ENCODE peak calls at places on chromosomes 6 and 20, in five cellular contexts. R is HFF-Myc, E is endodermal cell, K is tibial artery, Y is cardiac fibroblast. G is an unnamed sample.

GRCh38 chr20:18740726-18741125 is 72.9 kb upstream of the SCP2D1 start:
- DNase-seq in R (no peak), E (no peak), K (no peak), Y (no peak), G (no peak)

GRCh38 chr20:3652217-3652616 is 11.0 kb downstream of the GFRA4 start:
- DNase-seq in R (no peak), E (no peak), K (no peak), Y (no peak), G (no peak)

GRCh38 chr20:437787-438486 is 24.4 kb downstream of the TBC1D20 start:
- DNase-seq in R (no peak), E (no peak), K (no peak), Y (no peak), G (no peak)

GRCh38 chr6:24574809-24575208 is 71.2 kb downstream of the KIAA0319 start:
- DNase-seq in R (no peak), E (no peak), K (no peak), Y (no peak), G (no peak)

GRCh38 chr20:32535953-32536823 is 48.9 kb downstream of the NOL4L start:
- DNase-seq in R (no peak), E (peak), K (no peak), Y (no peak), G (no peak)

GRCh38 chr6:44387346-44388134 is at the start of gene CDC5L:
- DNase-seq in R (peak), E (peak), K (peak), Y (peak), G (peak)

GRCh38 chr20:46099491-46100287 is 9.9 kb upstream of the NCOA5 start:
- DNase-seq in R (no peak), E (peak), K (no peak), Y (no peak), G (no peak)

GRCh38 chr20:1815502-1816085 is 79.6 kb upstream of the SIRPA start:
- DNase-seq in R (no peak), E (no peak), K (peak), Y (no peak), G (no peak)

GRCh38 chr6:138310294-138310693 is 67.4 kb upstream of the SMIM28 start:
- DNase-seq in R (no peak), E (no peak), K (no peak), Y (peak), G (peak)

GRCh38 chr6:21099338-21100314 is 493.9 kb upstream of the SOX4 start:
- DNase-seq in R (no peak), E (no peak), K (no peak), Y (no peak), G (no peak)

GRCh38 chr6:95978230-95978629 is 37.5 kb upstream of the FUT9 start:
- DNase-seq in R (no peak), E (no peak), K (no peak), Y (no peak), G (no peak)

GRCh38 chr6:161663682-161664081 is 389.8 kb upstream of the AGPAT4 start:
- DNase-seq in R (no peak), E (no peak), K (no peak), Y (no peak), G (no peak)

GRCh38 chr6:136737343-136738177 is 54.7 kb downstream of the MAP3K5 start:
- DNase-seq in R (no peak), E (peak), K (peak), Y (peak), G (peak)

GRCh38 chr6:71268710-71269437 is 19.7 kb upstream of the OGFRL1 start:
- DNase-seq in R (no peak), E (no peak), K (no peak), Y (no peak), G (no peak)

GRCh38 chr6:106117579-106117978 is 31.4 kb downstream of the PRDM1 start:
- DNase-seq in R (no peak), E (no peak), K (no peak), Y (no peak), G (no peak)

GRCh38 chr6:34248198-34248726 is 544 bp downstream of the SMIM29 start:
- DNase-seq in R (no peak), E (peak), K (peak), Y (no peak), G (no peak)

GRCh38 chr6:18039481-18039880 is 52.0 kb upstream of the KIF13A start:
- DNase-seq in R (no peak), E (no peak), K (no peak), Y (no peak), G (no peak)

GRCh38 chr6:106089981-106090380 is 3.8 kb downstream of the PRDM1 start:
- DNase-seq in R (no peak), E (no peak), K (no peak), Y (peak), G (peak)

GRCh38 chr6:148980234-148980633 is 233.4 kb downstream of the UST start:
- DNase-seq in R (no peak), E (no peak), K (no peak), Y (peak), G (no peak)

GRCh38 chr20:45993197-45993951 is 15.3 kb upstream of the MMP9 start:
- DNase-seq in R (no peak), E (peak), K (no peak), Y (no peak), G (no peak)

GRCh38 chr6:72930733-72931132 is 294.6 kb downstream of the KHDC1L start:
- DNase-seq in R (no peak), E (no peak), K (no peak), Y (no peak), G (no peak)

GRCh38 chr20:47992021-47992467 is 206.8 kb upstream of the SULF2 start:
- DNase-seq in R (no peak), E (peak), K (no peak), Y (no peak), G (no peak)

GRCh38 chr6:134317471-134318131 is at the start of gene SGK1:
- DNase-seq in R (no peak), E (peak), K (no peak), Y (peak), G (peak)

GRCh38 chr6:26475823-26476729 is 18.3 kb downstream of the BTN2A1 start:
- DNase-seq in R (no peak), E (peak), K (no peak), Y (no peak), G (no peak)

GRCh38 chr6:21708181-21708580 is 114.6 kb downstream of the SOX4 start:
- DNase-seq in R (no peak), E (no peak), K (no peak), Y (no peak), G (no peak)

GRCh38 chr6:82924799-82925535 is 140.7 kb downstream of the UBE3D start:
- DNase-seq in R (no peak), E (no peak), K (no peak), Y (peak), G (no peak)

GRCh38 chr6:133099573-133099972 is 141.6 kb upstream of the EYA4 start:
- DNase-seq in R (peak), E (no peak), K (no peak), Y (peak), G (peak)

GRCh38 chr20:32356935-32357868 is 929 bp upstream of the ASXL1 start:
- DNase-seq in R (no peak), E (no peak), K (peak), Y (peak), G (peak)

GRCh38 chr20:3797592-3798404 is 1.7 kb downstream of the CDC25B start:
- DNase-seq in R (no peak), E (no peak), K (no peak), Y (no peak), G (no peak)

GRCh38 chr6:89667872-89668556 is 29.5 kb upstream of the LYRM2 start:
- DNase-seq in R (no peak), E (no peak), K (no peak), Y (peak), G (peak)

GRCh38 chr20:57737349-57737748 is 27.5 kb upstream of the PMEPA1 start:
- DNase-seq in R (no peak), E (no peak), K (no peak), Y (no peak), G (no peak)

GRCh38 chr20:61253640-61254511 is 1.8 kb downstream of the CDH4 start:
- DNase-seq in R (no peak), E (peak), K (no peak), Y (no peak), G (peak)

GRCh38 chr6:32198345-32198696 is 5.9 kb upstream of the GPSM3 start:
- DNase-seq in R (no peak), E (no peak), K (peak), Y (no peak), G (no peak)

GRCh38 chr20:43507150-43508080 is at the start of gene L3MBTL1:
- DNase-seq in R (no peak), E (peak), K (no peak), Y (peak), G (peak)

GRCh38 chr6:163014736-163015135 is 287.0 kb downstream of the PACRG start:
- DNase-seq in R (no peak), E (no peak), K (no peak), Y (no peak), G (no peak)

GRCh38 chr6:56640374-56640773 is 2.3 kb downstream of the DST start:
- DNase-seq in R (no peak), E (no peak), K (no peak), Y (no peak), G (no peak)

GRCh38 chr6:56643379-56644089 is 845 bp upstream of the DST start:
- DNase-seq in R (no peak), E (no peak), K (no peak), Y (no peak), G (no peak)

GRCh38 chr6:56638760-56639159 is 3.9 kb downstream of the DST start:
- DNase-seq in R (no peak), E (no peak), K (no peak), Y (no peak), G (no peak)

GRCh38 chr6:56642366-56643261 is at the start of gene DST:
- DNase-seq in R (peak), E (no peak), K (no peak), Y (peak), G (peak)

DNA sequence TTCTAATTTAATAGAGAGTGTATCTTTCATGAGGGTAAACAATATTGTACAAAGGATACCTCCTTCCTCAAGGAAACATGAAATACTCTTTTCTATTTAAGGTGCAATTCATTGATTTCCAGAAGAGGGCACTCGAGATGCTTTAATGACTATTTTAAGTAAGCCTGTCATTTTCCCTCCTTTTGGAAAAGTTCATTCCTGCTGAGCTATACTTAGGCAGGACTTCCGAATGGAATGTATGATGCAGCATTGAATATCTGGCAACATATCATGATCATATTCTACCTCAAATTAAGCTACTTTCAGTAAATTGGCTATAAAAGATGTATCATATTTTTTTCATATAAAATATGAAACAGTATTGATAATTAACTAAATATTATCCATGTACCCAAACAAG is 5.0 kb downstream of the DST start:
- DNase-seq in R (peak), E (no peak), K (no peak), Y (peak), G (peak)
- TF ChIP-seq CTCF in R (peak), E (peak), K (peak), Y (peak), G (peak)

GRCh38 chr20:64045346-64046011 is 4.0 kb downstream of the SOX18 start:
- DNase-seq in R (no peak), E (peak), K (no peak), Y (no peak), G (no peak)

GRCh38 chr20:64048402-64049044 is 916 bp downstream of the SOX18 start:
- DNase-seq in R (no peak), E (peak), K (no peak), Y (no peak), G (no peak)

GRCh38 chr20:64047968-64048401 is 1.5 kb downstream of the SOX18 start:
- DNase-seq in R (no peak), E (no peak), K (no peak), Y (no peak), G (no peak)

GRCh38 chr20:64049060-64049886 is at the start of gene SOX18:
- DNase-seq in R (no peak), E (peak), K (no peak), Y (peak), G (no peak)

DNA sequence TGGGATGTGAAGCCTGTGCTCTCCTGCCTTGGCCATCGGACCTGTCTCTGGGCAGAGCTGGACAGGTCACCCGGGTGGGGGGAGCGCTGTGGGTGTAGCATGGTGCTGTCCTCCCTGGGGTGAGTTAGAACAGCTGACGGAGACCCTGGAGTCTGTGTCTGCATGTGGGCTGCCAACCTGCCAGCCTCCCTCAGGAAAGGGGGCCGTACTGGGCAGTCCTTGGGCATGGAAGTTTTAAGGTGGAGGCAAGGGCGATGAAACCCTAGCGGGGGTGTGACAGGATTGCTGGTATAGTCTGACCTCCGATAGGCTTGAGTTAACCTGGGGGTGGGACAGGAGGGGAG is 2.4 kb downstream of the SOX18 start:
- DNase-seq in R (no peak), E (no peak), K (no peak), Y (no peak), G (no peak)
- H3K4me3 ChIP-seq in R (no peak), E (no peak), K (peak), Y (no peak), G (no peak)

DNA sequence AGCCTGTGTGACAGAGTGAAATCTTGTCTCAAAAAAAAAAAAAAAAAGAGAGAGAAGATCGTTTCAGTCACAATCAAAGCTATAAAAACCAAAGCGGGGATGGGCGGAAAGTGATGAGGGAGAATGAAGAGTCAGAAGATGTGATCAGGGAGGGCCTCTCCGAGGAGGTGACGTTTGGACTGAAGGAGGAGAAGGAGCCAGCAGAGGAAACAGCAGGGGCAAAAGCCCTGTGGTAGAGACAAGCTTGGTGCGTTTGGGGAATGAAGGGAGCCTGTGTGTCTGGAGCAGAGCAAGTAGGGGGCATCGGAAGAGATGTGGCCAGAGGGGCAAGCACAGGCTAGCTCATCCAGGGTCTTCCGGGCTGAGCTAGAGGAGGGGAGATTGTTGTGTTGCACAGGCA is 14.5 kb upstream of the LBP start:
- DNase-seq in R (no peak), E (no peak), K (no peak), Y (no peak), G (no peak)
- TF ChIP-seq CTCF in R (no peak), E (no peak), K (no peak), Y (no peak), G (no peak)

GRCh38 chr20:51587145-51587544 is 44.6 kb upstream of the NFATC2 start:
- DNase-seq in R (no peak), E (no peak), K (no peak), Y (no peak), G (no peak)
- H3K4me3 ChIP-seq in R (no peak), E (no peak), K (no peak), Y (no peak), G (no peak)

DNA sequence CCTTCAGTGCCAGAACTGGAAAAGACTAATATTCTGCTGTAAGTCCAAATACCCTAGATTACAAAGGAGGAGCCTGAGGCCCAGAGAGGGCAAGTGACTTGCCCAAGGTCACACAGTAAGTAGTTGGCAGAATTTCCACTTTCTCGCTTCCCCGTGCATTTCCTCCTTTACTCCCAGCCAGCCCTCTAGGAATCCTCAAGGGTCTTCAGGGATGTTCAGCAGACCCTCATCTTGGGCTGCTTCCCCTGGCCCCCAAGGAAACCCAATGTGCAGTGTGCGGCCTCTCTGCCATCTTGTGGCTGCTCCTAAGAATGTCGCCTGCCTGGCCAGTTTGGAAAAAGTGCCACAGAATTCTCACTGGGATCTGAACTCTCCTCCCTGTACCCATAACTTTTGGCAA is 217.7 kb upstream of the LRFN2 start:
- DNase-seq in R (no peak), E (no peak), K (no peak), Y (no peak), G (no peak)
- TF ChIP-seq CTCF in R (peak), E (peak), K (no peak), Y (no peak), G (peak)

GRCh38 chr6:30076333-30076732 is 764 bp upstream of the RNF39 start:
- DNase-seq in R (no peak), E (no peak), K (no peak), Y (no peak), G (no peak)

GRCh38 chr6:30074331-30075093 is 1.1 kb downstream of the RNF39 start:
- DNase-seq in R (no peak), E (peak), K (no peak), Y (no peak), G (no peak)

GRCh38 chr6:30073489-30074240 is 1.9 kb downstream of the RNF39 start:
- DNase-seq in R (no peak), E (no peak), K (no peak), Y (no peak), G (no peak)

GRCh38 chr6:30075987-30076311 is 380 bp upstream of the RNF39 start:
- DNase-seq in R (no peak), E (no peak), K (no peak), Y (no peak), G (no peak)

GRCh38 chr6:30075094-30075986 is at the start of gene RNF39:
- DNase-seq in R (no peak), E (peak), K (no peak), Y (no peak), G (no peak)
- H3K4me3 ChIP-seq in R (peak), E (peak), K (no peak), Y (no peak), G (no peak)

DNA sequence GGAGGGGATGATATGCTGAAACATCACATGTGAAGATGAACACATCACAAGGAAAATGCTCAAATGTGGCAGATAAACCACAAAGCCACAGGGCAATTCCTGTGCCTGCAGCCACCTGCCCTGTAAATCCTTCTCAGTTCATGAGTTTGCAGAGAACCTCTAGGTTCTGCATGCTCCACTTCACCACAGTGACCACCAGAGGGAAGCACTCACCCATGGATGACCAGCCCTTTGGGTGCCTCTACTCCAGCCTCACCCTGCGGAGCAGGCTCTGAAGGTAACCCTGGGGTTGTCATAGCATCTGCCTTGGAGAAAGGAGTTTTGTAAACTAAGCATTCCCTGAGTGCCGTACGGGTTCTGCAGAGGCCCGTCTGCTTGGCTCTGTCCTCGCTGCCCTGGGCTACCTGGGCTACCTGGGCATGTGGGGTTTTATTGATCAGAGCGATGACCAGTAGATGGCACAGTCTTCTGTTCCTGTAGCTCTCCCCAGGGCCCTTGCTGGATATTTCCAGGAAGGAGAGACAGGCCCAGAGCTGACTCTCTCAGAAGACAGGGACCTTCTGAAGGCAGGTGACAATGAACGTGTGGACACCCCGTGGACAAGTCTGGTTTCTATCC is 31.7 kb upstream of the CST1 start:
- DNase-seq in R (peak), E (peak), K (no peak), Y (peak), G (no peak)
- TF ChIP-seq CTCF in R (peak), E (peak), K (peak), Y (peak), G (peak)